ENCODE peak calls at places on chromosomes 1 and 21, in seven cellular contexts. U is lower lobe of right lung, A is esophagus squamous epithelium, I is right cardiac atrium, H is breast epithelium, W is AG04450, G is Peyer's patch. P is an unnamed sample.

GRCh38 chr1:155127105-155127671 is 488 bp upstream of the EFNA1 start:
- DNase-seq in G (peak), W (no peak), H (peak), U (peak), A (no peak), I (peak), P (no peak)

GRCh38 chr1:29383972-29384371 is 147.7 kb downstream of the PTPRU start:
- DNase-seq in G (peak), A (no peak), I (no peak), H (no peak), U (no peak), W (peak), P (no peak)

GRCh38 chr1:81834921-81835698 is 34.4 kb downstream of the ADGRL2 start:
- DNase-seq in H (no peak), G (no peak), A (no peak), I (peak), U (no peak), W (peak), P (no peak)

GRCh38 chr21:34915364-34915834 is 133.7 kb downstream of the RUNX1 start:
- DNase-seq in W (no peak), H (no peak), G (no peak), U (no peak), I (no peak), A (no peak), P (no peak)

GRCh38 chr1:185314416-185314815 is 2.6 kb downstream of the IVNS1ABP start:
- DNase-seq in H (no peak), U (no peak), A (no peak), W (no peak), I (no peak), G (no peak), P (no peak)

GRCh38 chr21:22993822-22994574 is 1995.8 kb downstream of the NCAM2 start:
- DNase-seq in G (no peak), H (no peak), I (no peak), A (no peak), W (no peak), U (no peak), P (no peak)

GRCh38 chr1:232664844-232665777 is 35.2 kb upstream of the SIPA1L2 start:
- DNase-seq in U (no peak), I (no peak), H (no peak), W (no peak), A (no peak), G (no peak), P (no peak)

GRCh38 chr1:246365708-246366107 is 141.4 kb downstream of the SMYD3 start:
- DNase-seq in I (no peak), G (no peak), U (no peak), H (no peak), W (no peak), A (no peak), P (no peak)

GRCh38 chr1:18954270-18955071 is 2.0 kb downstream of the IFFO2 start:
- DNase-seq in A (no peak), U (no peak), I (no peak), G (no peak), H (no peak), W (no peak), P (no peak)

GRCh38 chr1:43011020-43011419 is 52.4 kb upstream of the SLC2A1 start:
- DNase-seq in U (no peak), W (no peak), H (no peak), G (no peak), A (no peak), I (no peak), P (no peak)

GRCh38 chr1:172144445-172145060 is 275.9 kb upstream of the C1orf105 start:
- DNase-seq in A (no peak), W (peak), U (peak), G (peak), I (peak), H (no peak), P (no peak)
- H3K4me3 ChIP-seq in A (peak), W (peak), U (peak), G (peak), I (peak), H (peak), P (no peak)

GRCh38 chr1:8061210-8061609 is 35.1 kb upstream of the ERRFI1 start:
- DNase-seq in W (peak), U (no peak), G (no peak), A (no peak), I (peak), H (no peak), P (no peak)
- H3K27ac ChIP-seq in W (peak), U (peak), G (no peak), A (peak), I (peak), H (peak), P (no peak)

GRCh38 chr1:230877139-230877923 is 9.0 kb upstream of the C1orf198 start:
- DNase-seq in I (no peak), G (no peak), H (no peak), A (no peak), U (no peak), W (peak), P (no peak)
- H3K4me3 ChIP-seq in I (no peak), G (no peak), H (no peak), A (no peak), U (no peak), W (no peak), P (no peak)

GRCh38 chr1:37851271-37851670 is 8.1 kb downstream of the MTF1 start:
- DNase-seq in H (no peak), W (no peak), A (no peak), U (no peak), G (no peak), I (no peak), P (no peak)
- H3K27ac ChIP-seq in H (no peak), W (no peak), A (peak), U (peak), G (peak), I (no peak), P (no peak)

DNA sequence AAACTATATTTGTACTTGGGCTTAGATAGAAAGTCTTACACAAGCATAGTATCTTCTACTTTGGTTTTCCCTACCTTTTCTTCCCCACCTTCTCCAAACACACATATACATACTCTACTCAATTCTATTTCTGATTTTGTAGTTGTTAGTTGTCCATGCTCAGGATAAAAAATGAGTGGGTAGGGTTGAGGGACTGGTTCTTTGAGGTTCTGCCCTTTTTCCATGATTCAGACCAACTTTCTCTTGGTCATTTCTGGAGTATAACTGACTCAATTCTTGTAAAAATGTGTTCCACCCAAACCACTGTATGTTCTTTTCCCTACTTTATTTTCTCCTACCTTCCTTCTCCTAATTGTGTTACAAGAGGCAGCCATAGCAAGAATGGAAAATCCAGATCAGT is 3.3 kb downstream of the CFAP126 start:
- DNase-seq in G (no peak), A (no peak), U (no peak), I (no peak), W (no peak), H (no peak), P (no peak)
- H3K4me3 ChIP-seq in G (no peak), A (no peak), U (no peak), I (no peak), W (no peak), H (no peak), P (no peak)

DNA sequence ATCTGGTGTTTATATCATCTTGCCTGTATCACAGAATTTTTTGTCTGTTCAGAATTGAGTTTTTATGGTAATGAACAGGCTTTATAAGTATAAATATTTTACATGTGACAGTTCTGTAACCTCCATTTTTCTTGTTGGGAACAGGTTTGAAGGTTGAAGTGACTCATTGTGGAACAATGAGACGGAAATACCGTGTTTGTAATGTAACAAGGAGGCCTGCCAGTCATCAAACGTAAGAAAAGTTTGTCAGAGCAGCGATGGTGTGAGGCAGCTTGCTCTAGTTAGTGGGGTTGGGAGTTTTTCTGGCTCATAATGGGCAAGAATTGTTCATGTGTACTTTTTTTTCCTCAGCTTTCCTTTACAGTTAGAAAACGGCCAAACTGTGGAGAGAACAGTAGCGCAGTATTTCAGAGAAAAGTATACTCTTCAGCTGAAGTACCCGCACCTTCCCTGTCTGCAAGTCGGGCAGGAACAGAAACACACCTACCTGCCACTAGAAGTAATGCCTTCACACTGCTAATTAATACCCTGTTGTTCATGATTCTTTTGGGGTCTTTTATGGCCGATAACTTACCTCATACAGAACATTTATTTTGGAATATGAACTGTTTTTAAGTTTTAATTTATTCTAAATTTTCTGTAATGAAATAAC is 75.2 kb upstream of the TEKT2 start:
- DNase-seq in H (no peak), A (no peak), G (no peak), I (no peak), U (no peak), W (peak), P (no peak)
- H3K27ac ChIP-seq in H (no peak), A (peak), G (no peak), I (no peak), U (no peak), W (no peak), P (no peak)

GRCh38 chr1:38804062-38804886 is 55.3 kb downstream of the RRAGC start:
- DNase-seq in W (no peak), I (no peak), G (no peak), H (no peak), A (no peak), U (no peak), P (no peak)
- H3K4me3 ChIP-seq in W (peak), I (peak), G (peak), H (peak), A (peak), U (peak), P (no peak)

P was measured in CD4-positive, CD25-positive, alpha-beta regulatory T cell.